ENCODE peak calls at places on chromosomes 2 and 18, in seven cellular contexts. G is fibroblast of lung; V is A549; T is GM23338; W is endodermal cell; Y is CD8-positive, alpha-beta T cell; K is suprapubic skin. U is an unnamed sample.
A peak's percentile ranks its signal among the peaks of the same experiment; 100 is the strongest.

GRCh38 chr2:197496695-197497094 is 2.9 kb downstream of the HSPD1 start:
- DNase-seq in G (no peak), V (no peak), T (no peak), W (no peak), Y (no peak), K (no peak), U (no peak)

GRCh38 chr2:49152824-49153223 is 1.5 kb downstream of the FSHR start:
- DNase-seq in G (no peak), V (no peak), T (no peak), W (no peak), Y (no peak), K (no peak), U (no peak)

GRCh38 chr18:45801396-45802004 is 24.0 kb upstream of the SIGLEC15 start:
- DNase-seq in G (no peak), V (no peak), T (no peak), W (no peak), Y (no peak), K (no peak), U (no peak)

GRCh38 chr18:74748809-74749208 is 151.1 kb downstream of the ZNF407 start:
- DNase-seq in G (no peak), V (no peak), T (no peak), W (peak; percentile 73), Y (no peak), K (no peak), U (no peak)

GRCh38 chr18:24544141-24544498 is 83.7 kb downstream of the HRH4 start:
- DNase-seq in G (no peak), V (peak; percentile 19), T (peak; percentile 73), W (no peak), Y (no peak), K (no peak), U (no peak)

GRCh38 chr2:222753251-222753824 is 81.9 kb downstream of the MOGAT1 start:
- DNase-seq in G (peak; percentile 75), V (no peak), T (no peak), W (no peak), Y (no peak), K (no peak), U (no peak)

GRCh38 chr2:187505064-187505672 is 49.1 kb downstream of the TFPI start:
- DNase-seq in G (no peak), V (no peak), T (no peak), W (no peak), Y (no peak), K (no peak), U (no peak)

GRCh38 chr2:14137643-14138042 is 494.9 kb upstream of the LRATD1 start:
- DNase-seq in G (no peak), V (peak; percentile 9), T (peak; percentile 54), W (peak; percentile 77), Y (no peak), K (no peak), U (no peak)

GRCh38 chr2:118315606-118316005 is 227.3 kb downstream of the INSIG2 start:
- DNase-seq in G (no peak), V (no peak), T (no peak), W (no peak), Y (no peak), K (no peak), U (no peak)

GRCh38 chr18:66749030-66749429 is 145.1 kb upstream of the CDH19 start:
- DNase-seq in G (peak; percentile 29), V (peak; percentile 29), T (peak; percentile 36), W (no peak), Y (no peak), K (no peak), U (no peak)

GRCh38 chr2:16014802-16015201 is 74.5 kb downstream of the MYCN start:
- DNase-seq in G (no peak), V (no peak), T (no peak), W (no peak), Y (no peak), K (no peak), U (no peak)

GRCh38 chr18:38087538-38087937 is 521.9 kb upstream of the CELF4 start:
- DNase-seq in G (no peak), V (no peak), T (no peak), W (no peak), Y (no peak), K (no peak), U (no peak)

GRCh38 chr18:59719533-59720325 is 22.5 kb upstream of the CCBE1 start:
- DNase-seq in G (peak; percentile 96), V (no peak), T (no peak), W (no peak), Y (no peak), K (no peak), U (no peak)

DNA sequence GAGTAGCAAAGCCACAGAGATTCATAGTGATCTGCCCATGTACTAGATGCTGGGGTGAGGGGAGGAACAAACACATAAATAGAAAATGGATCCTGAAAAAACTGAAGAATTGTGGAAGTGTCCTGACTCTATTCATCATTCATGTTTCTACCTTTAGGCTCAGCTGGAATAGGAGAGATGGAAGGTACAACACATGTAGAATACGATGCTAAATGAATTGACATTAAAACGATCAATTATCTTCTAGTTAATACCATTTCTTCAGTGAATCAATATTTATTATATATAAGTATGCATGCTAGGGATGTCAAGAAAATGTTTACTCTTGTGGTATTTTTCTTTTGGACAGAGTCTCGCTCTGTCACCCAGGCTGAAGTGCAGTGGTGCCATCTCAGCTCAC is 159.1 kb downstream of the IRS1 start:
- DNase-seq in G (no peak), V (no peak), T (no peak), W (no peak), Y (no peak), K (no peak), U (no peak)
- H3K27ac ChIP-seq in G (no peak overlapping the region), V (no peak overlapping the region), T (no peak overlapping the region), W (no peak overlapping the region), Y (no peak overlapping the region), K (no peak overlapping the region), U (no peak overlapping the region)

GRCh38 chr2:54570321-54570881 is 114.3 kb downstream of the SPTBN1 start:
- DNase-seq in G (peak; percentile 64), V (no peak), T (no peak), W (no peak), Y (no peak), K (no peak), U (no peak)
- H3K4me3 ChIP-seq in G (no peak overlapping the region), V (peak overlapping the region; percentile 6), T (peak overlapping the region; percentile 34), W (no peak overlapping the region), Y (peak overlapping the region; percentile 13), K (no peak overlapping the region), U (peak overlapping the region; percentile 12)

DNA sequence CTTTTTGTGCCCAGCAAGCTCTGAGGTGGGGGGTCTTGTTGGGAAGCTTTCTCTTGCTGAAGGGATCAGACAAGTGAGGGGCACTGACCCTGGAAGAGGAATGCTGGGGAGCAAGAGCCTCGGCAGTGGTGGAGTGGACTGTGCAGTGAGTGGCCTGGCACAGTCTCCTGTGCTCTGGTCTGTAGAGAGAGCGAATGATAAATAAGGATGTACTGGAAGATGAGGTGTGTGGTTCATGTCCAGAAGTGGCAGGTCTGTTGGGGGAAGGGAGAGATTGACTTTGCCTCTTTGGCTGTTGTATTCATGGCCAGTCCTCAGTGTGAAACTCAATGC is 5.3 kb upstream of the SLC20A1 start:
- DNase-seq in G (no peak), V (no peak), T (no peak), W (no peak), Y (no peak), K (peak; percentile 26), U (no peak)
- H3K27ac ChIP-seq in G (peak overlapping the region; percentile 79), V (no peak overlapping the region), T (no peak overlapping the region), W (no peak overlapping the region), Y (no peak overlapping the region), K (no peak overlapping the region), U (peak overlapping the region; percentile 70)

DNA sequence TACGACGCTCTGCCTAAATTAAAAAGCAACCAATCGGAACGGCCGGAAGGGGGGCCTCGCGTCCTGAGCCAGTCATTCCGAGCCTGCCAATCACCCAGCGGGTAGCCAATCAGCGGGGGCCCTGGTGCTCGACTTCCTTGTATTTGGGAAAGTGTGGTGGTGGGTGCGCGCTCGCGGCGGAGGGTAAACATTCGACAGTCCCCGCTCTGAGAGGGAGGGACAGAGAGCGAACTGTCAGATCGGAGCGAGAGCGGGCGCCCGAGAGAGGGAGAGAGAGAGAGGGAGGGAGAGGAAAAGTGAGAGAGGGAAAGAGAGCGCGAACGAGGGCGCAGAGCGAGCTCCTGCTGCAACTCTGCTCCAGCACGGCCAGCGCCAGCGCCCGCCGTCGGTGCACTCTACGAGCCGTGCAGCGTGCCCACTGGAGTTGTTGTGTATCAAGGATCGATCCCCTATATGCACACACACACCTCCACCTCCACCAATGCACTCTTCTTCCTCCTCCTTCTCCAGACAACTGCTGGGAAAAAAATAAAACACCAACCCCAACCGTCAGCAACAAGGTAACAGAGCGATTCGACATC is at the start of gene POU3F3:
- DNase-seq in G (peak; percentile 97), V (peak; percentile 60), T (peak; percentile 99), W (peak; percentile 100), Y (no peak), K (peak; percentile 90), U (no peak)
- H3K4me3 ChIP-seq in G (no peak within 1 kb of the TSS), V (peak within 1 kb of the TSS; percentile 44), T (peak within 1 kb of the TSS; percentile 67), W (peak within 1 kb of the TSS; percentile 77), Y (peak within 1 kb of the TSS; percentile 60), K (peak within 1 kb of the TSS; percentile 58), U (peak within 1 kb of the TSS; percentile 59)

GRCh38 chr2:156540706-156541105 is 104.5 kb downstream of the GPD2 start:
- DNase-seq in G (peak; percentile 33), V (no peak), T (no peak), W (no peak), Y (no peak), K (no peak), U (no peak)

GRCh38 chr2:156539086-156539485 is 102.9 kb downstream of the GPD2 start:
- DNase-seq in G (no peak), V (no peak), T (no peak), W (no peak), Y (no peak), K (no peak), U (no peak)

GRCh38 chr2:156538083-156538504 is 101.9 kb downstream of the GPD2 start:
- DNase-seq in G (peak; percentile 59), V (no peak), T (peak; percentile 17), W (no peak), Y (no peak), K (no peak), U (no peak)

GRCh38 chr2:156541706-156542105 is 105.5 kb downstream of the GPD2 start:
- DNase-seq in G (peak; percentile 32), V (no peak), T (no peak), W (no peak), Y (no peak), K (no peak), U (no peak)

DNA sequence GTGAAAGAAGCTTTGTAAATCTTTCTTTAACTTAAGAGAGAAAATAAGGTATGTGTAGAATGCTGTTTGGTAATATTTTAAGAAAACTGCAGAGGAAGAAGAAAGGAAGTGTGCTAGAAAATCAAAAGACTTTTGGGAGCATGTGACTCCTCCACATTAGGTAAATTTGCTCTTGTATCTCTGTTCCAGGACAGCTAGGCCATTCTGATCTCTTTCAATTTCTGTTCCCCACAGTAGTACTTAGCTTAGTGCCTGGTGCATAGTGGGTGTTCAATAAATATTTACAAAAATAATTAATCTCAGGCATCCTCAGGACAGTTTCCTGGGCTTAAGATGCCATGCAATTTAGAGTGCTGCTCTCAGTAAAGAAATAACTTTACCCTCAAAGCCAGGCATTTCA is 105.0 kb downstream of the GPD2 start:
- DNase-seq in G (no peak), V (no peak), T (no peak), W (no peak), Y (no peak), K (no peak), U (no peak)
- H3K27ac ChIP-seq in G (no peak overlapping the region), V (no peak overlapping the region), T (no peak overlapping the region), W (no peak overlapping the region), Y (no peak overlapping the region), K (no peak overlapping the region), U (no peak overlapping the region)

DNA sequence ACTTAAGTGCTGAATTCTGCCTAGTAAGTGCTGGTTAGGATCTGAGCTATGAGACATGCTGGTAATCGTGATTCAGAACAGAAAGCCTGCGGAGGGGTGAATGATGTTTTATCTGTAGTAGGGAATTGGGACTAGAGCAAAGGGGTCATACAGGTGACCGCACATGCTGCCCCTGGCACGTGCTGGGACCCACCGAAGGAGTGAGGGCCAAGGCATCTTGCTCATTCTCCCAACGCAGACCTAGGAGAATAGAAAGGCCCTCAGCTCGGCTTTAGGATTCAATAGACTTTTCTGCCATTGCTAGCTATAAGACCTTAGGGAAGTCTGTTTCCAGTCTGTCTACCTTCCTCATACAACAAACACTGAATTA is 8.8 kb upstream of the SMAD7 start:
- DNase-seq in G (no peak), V (no peak), T (no peak), W (no peak), Y (no peak), K (no peak), U (no peak)
- H3K4me3 ChIP-seq in G (no peak overlapping the region), V (no peak overlapping the region), T (no peak overlapping the region), W (peak overlapping the region; percentile 64), Y (no peak overlapping the region), K (no peak overlapping the region), U (no peak overlapping the region)